ENCODE peak calls at places on chromosomes 11 and 22, in six cellular contexts. V is breast epithelium; W is mammary epithelial cell; T is activated CD8-positive, alpha-beta T cell treated with anti-CD3 and anti-CD28 coated beads for 36 hours; J is pancreas; A is right atrium auricular region. P is an unnamed sample.

GRCh38 chr11:103699656-103700055 is 336.8 kb upstream of the DDI1 start:
- DNase-seq in W (no peak), J (no peak), A (no peak), V (no peak), T (no peak), P (no peak)

GRCh38 chr11:60378359-60378758 is at the start of gene MS4A7:
- DNase-seq in A (no peak), T (no peak), J (peak; percentile 41), W (no peak), V (no peak), P (peak; percentile 81)

GRCh38 chr22:18000441-18001039 is 23.8 kb downstream of the MICAL3 start:
- DNase-seq in A (no peak), W (peak; percentile 53), J (peak; percentile 28), V (no peak), T (peak; percentile 39), P (peak; percentile 65)

GRCh38 chr22:44660051-44660830 is 41.8 kb upstream of the PRR5 start:
- DNase-seq in V (no peak), W (no peak), A (no peak), T (no peak), J (no peak), P (no peak)

GRCh38 chr11:122230387-122230760 is 114.4 kb upstream of the BLID start:
- DNase-seq in T (no peak), W (no peak), J (no peak), A (no peak), V (no peak), P (no peak)

GRCh38 chr11:65790104-65790901 is 3.4 kb downstream of the OVOL1 start:
- DNase-seq in J (no peak), T (no peak), A (no peak), V (no peak), W (no peak), P (no peak)

GRCh38 chr22:44399196-44399837 is 86.6 kb upstream of the SHISAL1 start:
- DNase-seq in V (no peak), J (no peak), W (no peak), A (peak; percentile 36), T (no peak), P (no peak)

GRCh38 chr22:39559456-39560105 is 11.0 kb upstream of the CACNA1I start:
- DNase-seq in T (peak; percentile 30), V (no peak), A (no peak), J (no peak), W (no peak), P (no peak)

GRCh38 chr11:128575956-128576340 is 11.4 kb downstream of the ETS1 start:
- DNase-seq in T (no peak), J (peak; percentile 36), A (no peak), W (no peak), V (no peak), P (no peak)
- TF ChIP-seq CTCF in T (no peak), J (no peak), A (no peak), W (no peak), V (no peak), P (no peak)

GRCh38 chr11:72730706-72731105 is 21.5 kb downstream of the ARAP1 start:
- DNase-seq in V (no peak), T (no peak), A (no peak), W (no peak), J (no peak), P (no peak)

GRCh38 chr11:72735495-72736027 is 16.6 kb downstream of the ARAP1 start:
- DNase-seq in W (peak; percentile 37), V (no peak), T (no peak), A (no peak), J (no peak), P (no peak)

GRCh38 chr11:72736452-72737069 is 15.6 kb downstream of the ARAP1 start:
- DNase-seq in J (peak; percentile 68), W (peak; percentile 77), T (peak; percentile 90), A (no peak), V (peak; percentile 41), P (peak; percentile 59)

GRCh38 chr11:72730243-72730642 is 22.0 kb downstream of the ARAP1 start:
- DNase-seq in W (no peak), A (no peak), V (no peak), J (no peak), T (no peak), P (no peak)

DNA sequence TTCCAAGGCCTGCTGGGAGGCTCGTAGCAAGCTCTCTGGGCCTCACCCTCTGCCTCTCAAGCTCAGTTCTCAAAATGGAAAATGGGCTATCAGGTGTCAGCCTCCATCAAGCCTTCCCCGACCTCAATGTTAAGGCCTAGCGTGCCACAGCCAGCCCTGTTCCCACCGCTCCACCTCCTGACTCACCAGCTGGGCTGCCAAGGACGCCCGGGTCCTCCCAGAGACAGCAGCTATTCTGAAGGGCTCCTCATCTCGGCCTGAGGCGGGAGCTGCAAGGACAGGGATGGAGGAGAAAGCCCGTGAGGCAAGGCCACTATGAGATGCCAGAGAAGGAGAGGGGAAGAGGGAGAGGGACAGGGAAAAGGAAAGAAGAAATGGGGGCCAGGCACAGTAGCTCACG is 19.9 kb downstream of the ARAP1 start:
- DNase-seq in A (no peak), T (no peak), W (no peak), J (no peak), V (no peak), P (no peak)
- TF ChIP-seq CTCF in A (no peak), T (no peak), W (no peak), J (no peak), V (no peak), P (no peak)

DNA sequence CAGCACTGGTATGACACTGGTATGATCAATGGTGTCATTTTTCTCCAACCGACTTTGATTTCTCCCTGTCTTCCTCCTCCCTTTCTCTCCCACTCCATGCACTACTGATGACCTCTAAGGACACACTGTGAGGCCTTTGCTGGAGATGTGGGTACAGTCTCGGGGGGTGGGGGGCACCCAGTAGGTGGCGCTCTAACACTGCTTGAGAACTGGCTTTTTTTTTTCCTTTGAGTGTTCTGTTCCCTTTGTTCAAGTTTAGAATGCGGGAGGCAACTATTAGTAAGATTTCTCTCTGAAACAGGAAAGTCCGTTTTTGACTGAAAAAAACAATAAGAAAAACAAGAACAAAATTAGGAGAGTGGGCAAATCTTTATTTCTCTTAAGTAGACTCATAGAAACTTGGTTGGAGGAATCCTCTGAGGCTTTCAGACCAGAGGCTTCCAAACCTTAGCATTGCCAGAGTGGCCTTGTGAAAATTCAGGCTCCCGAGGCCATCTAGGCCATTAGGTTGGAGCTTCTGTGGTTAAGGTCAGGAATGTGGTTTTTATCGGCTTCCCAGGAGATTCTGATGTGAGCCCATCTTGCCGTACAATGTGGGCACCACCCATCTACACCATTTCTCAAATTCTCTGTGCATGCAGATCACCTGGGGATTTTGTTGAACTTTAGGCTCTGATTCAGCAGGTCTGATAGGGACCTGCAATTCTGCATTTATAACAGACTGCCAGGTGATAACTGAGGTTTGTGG is 43.2 kb downstream of the PANX1 start:
- DNase-seq in A (no peak), T (peak; percentile 69), V (no peak), J (no peak), W (peak; percentile 10), P (no peak)
- TF ChIP-seq CTCF in A (peak; percentile 25), T (peak; percentile 73), V (peak; percentile 19), J (peak; percentile 37), W (peak; percentile 73), P (peak; percentile 85)

DNA sequence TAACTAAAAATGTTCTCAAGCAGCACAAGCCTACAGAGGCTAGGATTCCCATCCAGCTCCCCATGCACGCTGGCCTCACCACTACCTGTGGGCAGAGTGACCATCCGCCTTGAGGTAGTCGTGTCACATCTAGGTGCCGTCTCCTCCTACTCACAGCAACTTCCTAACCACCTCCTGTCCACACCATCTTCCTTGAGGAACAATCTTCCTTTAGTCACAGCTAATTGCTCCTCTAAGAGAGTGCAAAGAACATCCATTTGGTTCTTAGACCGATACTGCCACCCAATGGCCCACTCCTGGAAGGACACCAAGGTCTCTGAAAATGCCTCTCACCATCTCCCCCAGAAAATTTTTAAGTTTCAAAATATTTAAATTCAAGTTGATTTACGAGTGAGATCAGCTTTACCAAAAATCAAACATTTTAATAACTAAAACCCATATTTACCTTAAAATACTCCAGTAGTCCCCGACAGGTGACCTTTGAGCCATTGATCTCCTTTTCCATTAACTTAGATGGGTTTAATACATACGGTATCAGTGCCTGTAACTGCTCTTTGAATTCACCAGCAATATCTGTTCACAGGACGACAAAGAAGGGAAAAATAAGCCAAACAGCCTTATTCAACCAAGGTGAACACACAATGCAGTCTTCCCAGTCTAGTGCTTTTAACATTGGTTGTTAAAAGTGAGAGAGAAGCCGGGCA is 21.7 kb upstream of the PLAAT3 start:
- DNase-seq in V (peak; percentile 70), T (peak; percentile 76), W (peak; percentile 37), A (peak; percentile 63), J (peak; percentile 38), P (peak; percentile 26)
- TF ChIP-seq CTCF in V (peak; percentile 88), T (peak; percentile 86), W (peak; percentile 79), A (peak; percentile 43), J (peak; percentile 58), P (peak; percentile 78)

DNA sequence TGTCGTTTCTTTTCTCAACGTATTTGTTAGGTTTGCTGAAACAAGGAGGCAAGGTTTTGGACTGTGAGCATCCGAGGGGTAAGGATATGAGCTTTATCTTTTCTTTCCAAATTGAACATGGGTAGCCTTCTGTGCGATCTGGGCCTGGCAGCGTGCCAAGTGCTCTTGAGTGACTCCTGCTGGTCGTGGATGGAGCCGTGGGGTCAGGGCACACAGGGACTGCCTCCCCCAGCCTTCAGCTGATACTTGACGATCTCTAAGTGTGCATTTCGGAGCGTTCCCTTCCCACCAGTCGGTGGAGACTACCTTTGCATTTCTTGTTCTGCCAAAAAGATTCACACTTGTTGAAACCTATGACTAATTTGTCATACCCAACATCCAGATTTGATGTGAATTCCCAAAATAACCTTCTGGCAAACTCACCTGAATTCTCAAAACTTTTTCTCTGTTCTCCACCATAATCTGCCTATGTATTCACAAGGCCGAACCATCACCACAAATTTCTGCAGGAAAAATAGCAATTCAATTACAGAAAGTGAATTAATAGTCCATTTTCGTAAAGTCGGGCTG is 40.2 kb upstream of the CLMP start:
- DNase-seq in T (peak; percentile 60), A (peak; percentile 77), V (no peak), J (no peak), W (no peak), P (peak; percentile 24)
- TF ChIP-seq CTCF in T (no peak), A (peak; percentile 27), V (peak; percentile 12), J (peak; percentile 26), W (peak; percentile 52), P (peak; percentile 33)

DNA sequence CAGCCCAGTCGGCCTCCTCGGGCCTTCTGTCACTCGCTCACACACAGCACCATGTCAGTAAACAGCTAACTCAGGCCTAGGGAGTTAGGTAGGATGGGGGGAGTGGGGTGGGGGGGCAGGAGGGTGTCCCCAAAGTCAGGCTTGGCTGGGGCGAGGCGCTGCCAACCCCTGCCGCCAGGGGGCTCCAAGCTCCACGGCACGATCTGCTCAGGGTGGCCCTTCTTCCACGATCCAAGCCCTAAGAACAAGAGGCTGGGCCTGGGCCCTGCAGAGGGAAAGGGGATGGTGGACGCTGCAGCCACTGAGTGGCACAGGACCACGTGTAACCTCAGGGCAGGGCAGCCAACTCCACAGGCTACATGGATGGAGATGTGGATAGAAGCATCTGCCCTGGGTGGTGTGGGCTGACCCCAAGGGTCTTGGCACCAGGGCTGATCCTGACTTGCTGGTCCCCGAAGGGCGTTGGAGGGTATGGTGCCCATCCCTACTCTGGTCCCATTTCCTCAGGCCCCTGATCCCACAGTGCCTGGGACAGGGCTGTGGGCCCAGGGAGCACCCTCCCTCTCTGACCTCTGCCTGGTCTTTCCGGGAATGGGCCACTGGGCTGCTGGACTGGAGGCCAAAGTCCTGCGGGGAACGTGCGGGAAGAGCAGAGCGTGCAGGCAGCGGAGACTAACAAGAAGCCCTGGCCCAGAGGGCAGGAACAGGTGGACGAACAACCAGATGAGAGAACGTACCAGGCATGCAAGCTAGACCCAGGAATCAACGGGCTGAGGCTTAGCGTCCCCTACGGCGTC is 29.1 kb upstream of the TXNRD2 start:
- DNase-seq in V (no peak), T (peak; percentile 83), J (no peak), A (no peak), W (no peak), P (peak; percentile 80)
- TF ChIP-seq CTCF in V (peak; percentile 86), T (peak; percentile 96), J (peak; percentile 84), A (peak; percentile 96), W (peak; percentile 89), P (peak; percentile 99)

GRCh38 chr11:45266693-45267451 is 19.3 kb downstream of the SYT13 start:
- DNase-seq in A (no peak), T (peak; percentile 58), W (no peak), J (no peak), V (no peak), P (no peak)
- TF ChIP-seq CTCF in A (no peak), T (peak; percentile 58), W (peak; percentile 35), J (peak; percentile 11), V (no peak), P (peak; percentile 56)